ENCODE peak calls at places on chromosomes 5 and 9, in eight cellular contexts. C is CD8-positive, alpha-beta T cell; I is CD8-positive, alpha-beta memory T cell; O is stomach; H is body of pancreas; E is CD4-positive, CD25-positive, alpha-beta regulatory T cell; G is naive thymus-derived CD4-positive, alpha-beta T cell; D is PC-9. Q is an unnamed sample. For H3K4me1, the result is how much of the 10 kb centered on the place peaks cover.

GRCh38 chr5:172683264-172683663 is 42.2 kb downstream of the NEURL1B start:
- DNase-seq in E (no peak), D (no peak), H (no peak), O (no peak), I (no peak), C (no peak), G (no peak), Q (no peak)

GRCh38 chr9:19186240-19186639 is 44.3 kb upstream of the DENND4C start:
- DNase-seq in H (no peak), C (no peak), G (no peak), D (no peak), O (no peak), E (no peak), I (no peak), Q (no peak)

GRCh38 chr9:108664309-108665255 is 191.2 kb downstream of the ACTL7B start:
- DNase-seq in I (no peak), O (no peak), C (no peak), D (no peak), H (no peak), G (no peak), E (no peak), Q (no peak)

GRCh38 chr5:176608937-176609723 is 826 bp downstream of the GPRIN1 start:
- DNase-seq in I (no peak), H (no peak), G (no peak), E (no peak), O (no peak), C (no peak), D (no peak), Q (peak)

GRCh38 chr5:32538031-32538547 is 47.3 kb upstream of the SUB1 start:
- DNase-seq in D (no peak), E (peak), G (no peak), I (no peak), O (peak), H (no peak), C (no peak), Q (peak)

GRCh38 chr5:123937230-123937629 is 425.3 kb downstream of the CSNK1G3 start:
- DNase-seq in D (peak), H (peak), E (peak), G (no peak), O (no peak), C (no peak), I (no peak), Q (peak)

GRCh38 chr9:126112135-126112720 is 214.4 kb upstream of the MVB12B start:
- DNase-seq in O (peak), E (no peak), H (no peak), C (no peak), I (no peak), D (no peak), G (no peak), Q (no peak)

GRCh38 chr5:83025690-83026472 is 51.3 kb downstream of the TMEM167A start:
- DNase-seq in C (no peak), G (no peak), D (no peak), O (no peak), H (no peak), I (no peak), E (no peak), Q (no peak)

GRCh38 chr9:137452761-137453642 is 6.1 kb downstream of the NSMF start:
- DNase-seq in O (no peak), D (no peak), G (no peak), H (no peak), C (no peak), E (no peak), I (no peak), Q (no peak)

GRCh38 chr9:86352440-86353106 is 1.6 kb downstream of the TUT7 start:
- DNase-seq in C (no peak), D (no peak), E (peak), H (no peak), O (no peak), G (peak), I (peak), Q (peak)

GRCh38 chr5:174342696-174343095 is 297.2 kb downstream of the NSG2 start:
- DNase-seq in I (no peak), G (no peak), D (no peak), O (no peak), H (no peak), C (no peak), E (no peak), Q (no peak)

GRCh38 chr5:174343826-174344225 is 298.3 kb downstream of the NSG2 start:
- DNase-seq in G (no peak), I (no peak), D (no peak), C (no peak), E (no peak), O (no peak), H (no peak), Q (no peak)

GRCh38 chr5:174344335-174344734 is 298.8 kb downstream of the NSG2 start:
- DNase-seq in C (no peak), H (no peak), D (no peak), E (no peak), G (no peak), O (no peak), I (no peak), Q (no peak)

GRCh38 chr5:174348582-174348981 is 303.1 kb downstream of the NSG2 start:
- DNase-seq in C (no peak), H (no peak), O (no peak), G (no peak), D (no peak), I (no peak), E (no peak), Q (no peak)

GRCh38 chr5:174347183-174347582 is 301.7 kb downstream of the NSG2 start:
- DNase-seq in E (no peak), G (no peak), O (no peak), C (no peak), I (no peak), D (no peak), H (no peak), Q (no peak)
- H3K4me1 ChIP-seq in E (under half), G (under half), O (under half), C (under half), I (under half), D (under half), H (under half), Q (under half)

DNA sequence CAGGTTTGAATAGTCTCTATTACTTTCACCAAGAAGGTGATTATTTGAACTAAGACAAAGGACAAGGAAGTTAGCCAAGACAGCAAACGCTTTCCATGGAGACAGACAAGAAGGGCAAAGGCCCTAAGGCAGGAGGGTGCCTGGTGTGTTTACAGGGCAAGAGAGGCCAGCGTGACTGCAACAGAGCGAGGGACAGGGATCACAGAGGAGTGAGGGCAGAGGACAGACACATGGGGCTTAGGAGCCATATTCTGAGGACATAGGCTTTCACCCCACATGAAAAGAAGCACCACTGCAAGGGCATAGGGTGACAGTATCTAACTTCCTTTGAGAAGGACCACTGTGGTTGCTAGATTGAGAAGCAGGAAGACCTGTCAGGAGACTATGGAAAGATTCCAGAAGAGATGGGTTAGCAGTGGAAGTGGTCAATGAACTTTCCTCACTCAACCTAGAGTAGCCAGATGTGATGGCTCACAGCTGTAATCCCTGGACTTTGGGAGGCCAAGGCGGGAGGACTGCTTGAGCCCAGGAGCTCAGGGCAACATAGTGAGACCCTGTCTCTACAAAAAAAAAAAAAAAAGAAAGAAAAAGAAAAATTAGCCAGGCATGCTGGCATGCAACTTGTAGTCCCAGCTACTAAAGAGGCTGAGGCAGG is 5.0 kb upstream of the HAVCR1 start:
- DNase-seq in C (no peak), G (no peak), H (no peak), O (no peak), E (no peak), D (peak), I (no peak), Q (no peak)
- H3K4me1 ChIP-seq in C (under half), G (under half), H (under half), O (under half), E (under half), D (under half), I (under half), Q (under half)

GRCh38 chr5:17258429-17258828 is 41.0 kb downstream of the BASP1 start:
- DNase-seq in H (no peak), C (no peak), D (no peak), O (no peak), E (no peak), I (no peak), G (no peak), Q (no peak)
- H3K4me1 ChIP-seq in H (under half), C (under half), D (under half), O (under half), E (under half), I (under half), G (under half), Q (under half)

GRCh38 chr9:555493-555892 is 286.0 kb upstream of the DMRT1 start:
- DNase-seq in C (no peak), E (no peak), G (no peak), O (no peak), I (no peak), H (no peak), D (no peak), Q (no peak)
- H3K4me1 ChIP-seq in C (under half), E (under half), G (under half), O (under half), I (under half), H (under half), D (under half), Q (under half)